ENCODE peak calls at places on chromosome 15, in nine cellular contexts. One of them, this sample, is unnamed. For H3K4me1, the result is how much of the 10 kb centered on the place peaks cover.

GRCh38 chr15:41347236-41347635 is 14.6 kb downstream of the NUSAP1 start:
- DNase-seq in Peyer's patch: no peak
- DNase-seq in breast epithelium: no peak
- DNase-seq in IMR-90: no peak
- DNase-seq in heart left ventricle: no peak
- DNase-seq in body of pancreas: no peak
- DNase-seq in K562: no peak
- DNase-seq in testis: no peak
- DNase-seq in vagina: no peak
- DNase-seq in this sample: no peak

GRCh38 chr15:99729920-99730319 is 3.3 kb downstream of the LYSMD4 start:
- DNase-seq in testis: peak
- DNase-seq in heart left ventricle: peak
- DNase-seq in vagina: no peak
- DNase-seq in breast epithelium: peak
- DNase-seq in K562: peak
- DNase-seq in Peyer's patch: no peak
- DNase-seq in IMR-90: peak
- DNase-seq in body of pancreas: no peak
- DNase-seq in this sample: no peak

GRCh38 chr15:52528465-52529288 is at the start of gene MYO5A:
- DNase-seq in Peyer's patch: peak
- DNase-seq in testis: peak
- DNase-seq in K562: peak
- DNase-seq in IMR-90: peak
- DNase-seq in body of pancreas: peak
- DNase-seq in heart left ventricle: peak
- DNase-seq in vagina: no peak
- DNase-seq in breast epithelium: peak
- DNase-seq in this sample: peak

GRCh38 chr15:29093696-29094343 is 175.8 kb downstream of the NSMCE3 start:
- DNase-seq in testis: no peak
- DNase-seq in IMR-90: no peak
- DNase-seq in breast epithelium: no peak
- DNase-seq in body of pancreas: no peak
- DNase-seq in K562: no peak
- DNase-seq in heart left ventricle: no peak
- DNase-seq in vagina: no peak
- DNase-seq in Peyer's patch: no peak
- DNase-seq in this sample: peak

GRCh38 chr15:70160267-70160666 is 62.5 kb upstream of the TLE3 start:
- DNase-seq in testis: no peak
- DNase-seq in IMR-90: no peak
- DNase-seq in vagina: no peak
- DNase-seq in heart left ventricle: no peak
- DNase-seq in Peyer's patch: no peak
- DNase-seq in breast epithelium: no peak
- DNase-seq in body of pancreas: no peak
- DNase-seq in K562: no peak
- DNase-seq in this sample: no peak

GRCh38 chr15:36691596-36691995 is 112.2 kb downstream of the CDIN1 start:
- DNase-seq in body of pancreas: no peak
- DNase-seq in K562: no peak
- DNase-seq in heart left ventricle: no peak
- DNase-seq in Peyer's patch: no peak
- DNase-seq in IMR-90: no peak
- DNase-seq in breast epithelium: no peak
- DNase-seq in testis: no peak
- DNase-seq in vagina: no peak
- DNase-seq in this sample: no peak

GRCh38 chr15:95134306-95135100 is 903.1 kb downstream of the MCTP2 start:
- DNase-seq in IMR-90: peak
- DNase-seq in heart left ventricle: no peak
- DNase-seq in K562: no peak
- DNase-seq in body of pancreas: no peak
- DNase-seq in Peyer's patch: no peak
- DNase-seq in vagina: no peak
- DNase-seq in testis: no peak
- DNase-seq in breast epithelium: no peak
- DNase-seq in this sample: no peak

GRCh38 chr15:56047354-56047753 is 53.9 kb upstream of the NEDD4 start:
- DNase-seq in testis: no peak
- DNase-seq in K562: no peak
- DNase-seq in body of pancreas: no peak
- DNase-seq in IMR-90: no peak
- DNase-seq in vagina: no peak
- DNase-seq in heart left ventricle: no peak
- DNase-seq in breast epithelium: no peak
- DNase-seq in Peyer's patch: no peak
- DNase-seq in this sample: no peak

GRCh38 chr15:42084465-42085235 is 9.7 kb downstream of the PLA2G4D start:
- DNase-seq in heart left ventricle: peak
- DNase-seq in K562: peak
- DNase-seq in body of pancreas: peak
- DNase-seq in Peyer's patch: peak
- DNase-seq in testis: peak
- DNase-seq in vagina: no peak
- DNase-seq in breast epithelium: peak
- DNase-seq in IMR-90: peak
- DNase-seq in this sample: peak

DNA sequence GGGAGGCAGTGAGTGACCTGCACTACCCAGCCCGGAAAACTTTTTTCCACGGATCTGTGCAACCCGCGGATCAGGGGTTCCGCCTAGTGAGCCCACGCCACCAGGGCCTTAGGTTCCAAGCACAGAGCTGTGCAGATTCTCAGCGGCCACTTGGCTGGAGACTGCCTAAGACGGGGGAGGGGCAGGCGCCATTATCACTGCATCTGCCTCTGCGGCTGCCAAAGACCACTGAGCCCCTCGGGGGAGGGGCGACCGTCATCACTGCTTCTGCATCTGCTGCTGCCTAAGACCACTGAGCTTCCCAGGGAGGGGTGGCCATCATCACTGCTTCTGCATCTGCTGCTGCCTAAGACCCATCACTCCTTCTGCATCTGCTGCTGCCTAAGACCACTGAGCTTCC is 460.2 kb downstream of the OCA2 start:
- DNase-seq in heart left ventricle: no peak
- DNase-seq in vagina: no peak
- DNase-seq in K562: no peak
- DNase-seq in testis: no peak
- DNase-seq in body of pancreas: no peak
- DNase-seq in breast epithelium: no peak
- DNase-seq in Peyer's patch: no peak
- DNase-seq in IMR-90: no peak
- DNase-seq in this sample: no peak
- TF ChIP-seq POLR2A in heart left ventricle: no peak
- TF ChIP-seq POLR2A in vagina: no peak
- TF ChIP-seq POLR2A in K562: no peak
- TF ChIP-seq POLR2A in testis: no peak
- TF ChIP-seq POLR2A in body of pancreas: no peak
- TF ChIP-seq POLR2A in breast epithelium: no peak
- TF ChIP-seq POLR2A in Peyer's patch: no peak
- TF ChIP-seq POLR2A in IMR-90: no peak
- TF ChIP-seq POLR2A in this sample: no peak

GRCh38 chr15:90989040-90989768 is 5.1 kb downstream of the PRC1 start:
- DNase-seq in Peyer's patch: no peak
- DNase-seq in body of pancreas: no peak
- DNase-seq in heart left ventricle: no peak
- DNase-seq in breast epithelium: no peak
- DNase-seq in K562: no peak
- DNase-seq in testis: no peak
- DNase-seq in vagina: no peak
- DNase-seq in IMR-90: no peak
- DNase-seq in this sample: no peak
- H3K4me1 ChIP-seq in Peyer's patch: under half
- H3K4me1 ChIP-seq in body of pancreas: under half
- H3K4me1 ChIP-seq in heart left ventricle: under half
- H3K4me1 ChIP-seq in breast epithelium: under half
- H3K4me1 ChIP-seq in K562: under half
- H3K4me1 ChIP-seq in testis: under half
- H3K4me1 ChIP-seq in vagina: under half
- H3K4me1 ChIP-seq in IMR-90: under half
- H3K4me1 ChIP-seq in this sample: under half

DNA sequence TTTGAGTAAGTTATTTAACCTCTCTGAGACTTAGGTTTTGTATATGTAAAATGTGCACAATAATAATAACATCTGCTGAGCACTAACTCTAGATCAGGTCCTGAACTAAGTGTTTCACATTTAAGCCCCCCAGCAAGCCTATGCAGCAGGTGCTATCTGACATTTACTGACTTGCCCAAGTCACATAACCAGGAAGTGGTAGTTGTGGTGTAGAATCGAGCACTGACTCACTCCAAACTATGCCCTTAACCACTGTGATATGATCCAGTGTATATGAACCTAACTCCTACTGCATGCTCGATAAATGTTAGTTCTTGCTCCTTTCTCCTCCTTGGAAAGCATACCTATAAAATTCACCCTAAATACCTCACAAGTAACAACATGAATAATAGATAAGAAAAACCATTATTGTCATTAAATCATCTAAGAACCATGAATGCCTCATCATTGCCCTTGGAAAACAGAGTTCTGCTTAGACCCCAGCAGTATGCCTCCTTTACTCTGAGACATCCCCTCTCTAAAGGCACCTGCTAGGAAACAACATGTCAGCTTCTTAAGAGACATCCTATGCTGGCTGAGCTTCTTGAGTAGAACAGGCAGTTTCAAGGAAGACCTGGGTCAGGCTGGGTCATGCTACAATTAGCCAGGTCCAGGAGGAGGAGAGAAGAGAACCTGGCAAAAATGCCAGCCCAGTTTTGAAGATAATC is 3.0 kb upstream of the SHC4 start:
- DNase-seq in IMR-90: peak
- DNase-seq in K562: no peak
- DNase-seq in heart left ventricle: no peak
- DNase-seq in body of pancreas: no peak
- DNase-seq in vagina: no peak
- DNase-seq in testis: no peak
- DNase-seq in breast epithelium: no peak
- DNase-seq in Peyer's patch: no peak
- DNase-seq in this sample: no peak
- TF ChIP-seq POLR2A in IMR-90: no peak
- TF ChIP-seq POLR2A in K562: no peak
- TF ChIP-seq POLR2A in heart left ventricle: no peak
- TF ChIP-seq POLR2A in body of pancreas: no peak
- TF ChIP-seq POLR2A in vagina: no peak
- TF ChIP-seq POLR2A in testis: no peak
- TF ChIP-seq POLR2A in breast epithelium: no peak
- TF ChIP-seq POLR2A in Peyer's patch: no peak
- TF ChIP-seq POLR2A in this sample: no peak

GRCh38 chr15:67835349-67836133 is 4.3 kb downstream of the RNU6-1 start:
- DNase-seq in vagina: no peak
- DNase-seq in Peyer's patch: peak
- DNase-seq in body of pancreas: no peak
- DNase-seq in breast epithelium: no peak
- DNase-seq in testis: no peak
- DNase-seq in IMR-90: no peak
- DNase-seq in K562: no peak
- DNase-seq in heart left ventricle: no peak
- DNase-seq in this sample: peak

GRCh38 chr15:67836134-67836455 is 3.8 kb downstream of the RNU6-1 start:
- DNase-seq in testis: no peak
- DNase-seq in IMR-90: no peak
- DNase-seq in breast epithelium: no peak
- DNase-seq in heart left ventricle: no peak
- DNase-seq in K562: no peak
- DNase-seq in Peyer's patch: no peak
- DNase-seq in vagina: no peak
- DNase-seq in body of pancreas: no peak
- DNase-seq in this sample: no peak

GRCh38 chr15:67834593-67835348 is 5.1 kb downstream of the RNU6-1 start:
- DNase-seq in testis: no peak
- DNase-seq in K562: no peak
- DNase-seq in breast epithelium: no peak
- DNase-seq in heart left ventricle: no peak
- DNase-seq in vagina: no peak
- DNase-seq in body of pancreas: no peak
- DNase-seq in IMR-90: no peak
- DNase-seq in Peyer's patch: peak
- DNase-seq in this sample: peak

GRCh38 chr15:67836955-67837354 is 2.9 kb downstream of the RNU6-1 start:
- DNase-seq in vagina: no peak
- DNase-seq in body of pancreas: no peak
- DNase-seq in IMR-90: no peak
- DNase-seq in breast epithelium: no peak
- DNase-seq in heart left ventricle: no peak
- DNase-seq in testis: no peak
- DNase-seq in Peyer's patch: no peak
- DNase-seq in K562: no peak
- DNase-seq in this sample: peak

GRCh38 chr15:67836477-67836876 is 3.4 kb downstream of the RNU6-1 start:
- DNase-seq in testis: peak
- DNase-seq in Peyer's patch: peak
- DNase-seq in body of pancreas: peak
- DNase-seq in breast epithelium: no peak
- DNase-seq in K562: peak
- DNase-seq in IMR-90: peak
- DNase-seq in heart left ventricle: peak
- DNase-seq in vagina: no peak
- DNase-seq in this sample: peak
- H3K4me1 ChIP-seq in testis: under half
- H3K4me1 ChIP-seq in Peyer's patch: half or more
- H3K4me1 ChIP-seq in body of pancreas: half or more
- H3K4me1 ChIP-seq in breast epithelium: under half
- H3K4me1 ChIP-seq in K562: under half
- H3K4me1 ChIP-seq in IMR-90: under half
- H3K4me1 ChIP-seq in heart left ventricle: half or more
- H3K4me1 ChIP-seq in vagina: half or more
- H3K4me1 ChIP-seq in this sample: half or more

DNA sequence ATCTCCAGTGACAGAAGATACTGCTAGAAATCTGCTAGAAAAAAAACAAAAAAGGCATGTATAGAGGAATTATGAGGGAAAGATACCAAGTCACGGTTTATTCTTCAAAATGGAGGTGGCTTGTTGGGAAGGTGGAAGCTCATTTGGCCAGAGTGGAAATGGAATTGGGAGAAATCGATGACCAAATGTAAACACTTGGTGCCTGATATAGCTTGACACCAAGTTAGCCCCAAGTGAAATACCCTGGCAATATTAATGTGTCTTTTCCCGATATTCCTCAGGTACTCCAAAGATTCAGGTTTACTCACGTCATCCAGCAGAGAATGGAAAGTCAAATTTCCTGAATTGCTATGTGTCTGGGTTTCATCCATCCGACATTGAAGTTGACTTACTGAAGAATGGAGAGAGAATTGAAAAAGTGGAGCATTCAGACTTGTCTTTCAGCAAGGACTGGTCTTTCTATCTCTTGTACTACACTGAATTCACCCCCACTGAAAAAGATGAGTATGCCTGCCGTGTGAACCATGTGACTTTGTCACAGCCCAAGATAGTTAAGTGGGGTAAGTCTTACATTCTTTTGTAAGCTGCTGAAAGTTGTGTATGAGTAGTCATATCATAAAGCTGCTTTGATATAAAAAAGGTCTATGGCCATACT is 4.0 kb downstream of the B2M start:
- DNase-seq in Peyer's patch: no peak
- DNase-seq in heart left ventricle: no peak
- DNase-seq in IMR-90: no peak
- DNase-seq in breast epithelium: no peak
- DNase-seq in body of pancreas: no peak
- DNase-seq in testis: no peak
- DNase-seq in vagina: no peak
- DNase-seq in K562: no peak
- DNase-seq in this sample: no peak
- TF ChIP-seq POLR2A in Peyer's patch: no peak
- TF ChIP-seq POLR2A in heart left ventricle: no peak
- TF ChIP-seq POLR2A in IMR-90: no peak
- TF ChIP-seq POLR2A in breast epithelium: no peak
- TF ChIP-seq POLR2A in body of pancreas: no peak
- TF ChIP-seq POLR2A in testis: no peak
- TF ChIP-seq POLR2A in vagina: no peak
- TF ChIP-seq POLR2A in K562: no peak
- TF ChIP-seq POLR2A in this sample: no peak